ENCODE peak calls at places on chromosomes 2 and 18, in six cellular contexts. One of them, this sample, is unnamed.
A peak's percentile ranks its signal among the peaks of the same experiment; 100 is the strongest.

GRCh38 chr18:59265246-59266018 is 7.8 kb downstream of the RAX start:
- DNase-seq in AG04450: no peak
- DNase-seq in Calu3: peak; percentile 36
- DNase-seq in progenitor cell of endocrine pancreas: no peak
- DNase-seq in neural crest cell: no peak
- DNase-seq in Peyer's patch: no peak
- DNase-seq in this sample: peak; percentile 65

GRCh38 chr2:238456966-238457926 is 30.5 kb downstream of the ASB1 start:
- DNase-seq in AG04450: no peak
- DNase-seq in Peyer's patch: no peak
- DNase-seq in neural crest cell: no peak
- DNase-seq in progenitor cell of endocrine pancreas: no peak
- DNase-seq in Calu3: no peak
- DNase-seq in this sample: no peak

GRCh38 chr2:69271831-69272257 is 115.2 kb downstream of the GFPT1 start:
- DNase-seq in progenitor cell of endocrine pancreas: no peak
- DNase-seq in AG04450: peak; percentile 46
- DNase-seq in neural crest cell: no peak
- DNase-seq in Peyer's patch: no peak
- DNase-seq in Calu3: no peak
- DNase-seq in this sample: no peak

GRCh38 chr18:70295633-70296188 is 6.9 kb downstream of the SOCS6 start:
- DNase-seq in Peyer's patch: no peak
- DNase-seq in neural crest cell: no peak
- DNase-seq in Calu3: no peak
- DNase-seq in AG04450: no peak
- DNase-seq in progenitor cell of endocrine pancreas: no peak
- DNase-seq in this sample: no peak

GRCh38 chr2:175097297-175097696 is 70.7 kb downstream of the ATF2 start:
- DNase-seq in Peyer's patch: no peak
- DNase-seq in neural crest cell: no peak
- DNase-seq in AG04450: peak; percentile 78
- DNase-seq in Calu3: no peak
- DNase-seq in progenitor cell of endocrine pancreas: no peak
- DNase-seq in this sample: no peak

GRCh38 chr2:129801575-129801974 is 177.9 kb upstream of the RAB6C start:
- DNase-seq in Peyer's patch: no peak
- DNase-seq in neural crest cell: no peak
- DNase-seq in Calu3: no peak
- DNase-seq in progenitor cell of endocrine pancreas: no peak
- DNase-seq in AG04450: no peak
- DNase-seq in this sample: no peak

GRCh38 chr2:30398488-30398887 is 48.6 kb upstream of the LCLAT1 start:
- DNase-seq in progenitor cell of endocrine pancreas: no peak
- DNase-seq in AG04450: no peak
- DNase-seq in Calu3: no peak
- DNase-seq in neural crest cell: no peak
- DNase-seq in Peyer's patch: no peak
- DNase-seq in this sample: no peak

GRCh38 chr2:3580449-3580848 is 5.4 kb downstream of the RPS7 start:
- DNase-seq in progenitor cell of endocrine pancreas: no peak
- DNase-seq in Calu3: no peak
- DNase-seq in Peyer's patch: no peak
- DNase-seq in AG04450: no peak
- DNase-seq in neural crest cell: no peak
- DNase-seq in this sample: no peak

GRCh38 chr2:46436800-46437199 is 42.6 kb upstream of the TMEM247 start:
- DNase-seq in Calu3: no peak
- DNase-seq in neural crest cell: no peak
- DNase-seq in AG04450: no peak
- DNase-seq in Peyer's patch: no peak
- DNase-seq in progenitor cell of endocrine pancreas: no peak
- DNase-seq in this sample: no peak

GRCh38 chr2:191811807-191812602 is 34.9 kb downstream of the CAVIN2 start:
- DNase-seq in neural crest cell: peak; percentile 69
- DNase-seq in Calu3: peak; percentile 64
- DNase-seq in AG04450: peak; percentile 47
- DNase-seq in Peyer's patch: peak; percentile 58
- DNase-seq in progenitor cell of endocrine pancreas: peak; percentile 30
- DNase-seq in this sample: peak; percentile 28

GRCh38 chr18:31685097-31686082 is 1.0 kb upstream of the B4GALT6 start:
- DNase-seq in AG04450: no peak
- DNase-seq in Peyer's patch: peak; percentile 86
- DNase-seq in progenitor cell of endocrine pancreas: peak; percentile 77
- DNase-seq in Calu3: peak; percentile 84
- DNase-seq in neural crest cell: peak; percentile 69
- DNase-seq in this sample: peak; percentile 89

GRCh38 chr2:219453691-219454131 is 19.1 kb downstream of the SPEG start:
- DNase-seq in Peyer's patch: no peak
- DNase-seq in Calu3: no peak
- DNase-seq in progenitor cell of endocrine pancreas: no peak
- DNase-seq in neural crest cell: no peak
- DNase-seq in AG04450: peak; percentile 87
- DNase-seq in this sample: no peak

GRCh38 chr2:95121495-95122196 is at the start of gene MRPS5:
- DNase-seq in neural crest cell: peak; percentile 86
- DNase-seq in progenitor cell of endocrine pancreas: peak; percentile 78
- DNase-seq in Peyer's patch: peak; percentile 92
- DNase-seq in AG04450: peak; percentile 3
- DNase-seq in Calu3: peak; percentile 93
- DNase-seq in this sample: peak; percentile 95

GRCh38 chr2:235155163-235155562 is 203.3 kb downstream of the SH3BP4 start:
- DNase-seq in neural crest cell: no peak
- DNase-seq in Calu3: no peak
- DNase-seq in AG04450: no peak
- DNase-seq in progenitor cell of endocrine pancreas: no peak
- DNase-seq in Peyer's patch: no peak
- DNase-seq in this sample: no peak

GRCh38 chr2:19320813-19321212 is 37.6 kb downstream of the OSR1 start:
- DNase-seq in Peyer's patch: no peak
- DNase-seq in Calu3: no peak
- DNase-seq in progenitor cell of endocrine pancreas: no peak
- DNase-seq in AG04450: peak; percentile 10
- DNase-seq in neural crest cell: no peak
- DNase-seq in this sample: no peak

GRCh38 chr2:51812138-51812866 is 780.4 kb upstream of the NRXN1 start:
- DNase-seq in progenitor cell of endocrine pancreas: no peak
- DNase-seq in Calu3: no peak
- DNase-seq in neural crest cell: no peak
- DNase-seq in Peyer's patch: no peak
- DNase-seq in AG04450: peak; percentile 24
- DNase-seq in this sample: no peak

GRCh38 chr18:57004366-57005121 is 142.3 kb upstream of the BOD1L2 start:
- DNase-seq in Calu3: no peak
- DNase-seq in progenitor cell of endocrine pancreas: no peak
- DNase-seq in AG04450: peak; percentile 3
- DNase-seq in neural crest cell: no peak
- DNase-seq in Peyer's patch: no peak
- DNase-seq in this sample: peak; percentile 58

GRCh38 chr2:237290249-237290648 is 123.7 kb downstream of the COL6A3 start:
- DNase-seq in Peyer's patch: no peak
- DNase-seq in AG04450: no peak
- DNase-seq in progenitor cell of endocrine pancreas: no peak
- DNase-seq in Calu3: no peak
- DNase-seq in neural crest cell: no peak
- DNase-seq in this sample: no peak

GRCh38 chr2:16168506-16169264 is 228.3 kb downstream of the MYCN start:
- DNase-seq in AG04450: no peak
- DNase-seq in neural crest cell: peak; percentile 43
- DNase-seq in progenitor cell of endocrine pancreas: no peak
- DNase-seq in Peyer's patch: no peak
- DNase-seq in Calu3: no peak
- DNase-seq in this sample: no peak

GRCh38 chr2:133123393-133123792 is 444.9 kb downstream of the NCKAP5 start:
- DNase-seq in Peyer's patch: no peak
- DNase-seq in progenitor cell of endocrine pancreas: no peak
- DNase-seq in Calu3: no peak
- DNase-seq in AG04450: no peak
- DNase-seq in neural crest cell: no peak
- DNase-seq in this sample: no peak

DNA sequence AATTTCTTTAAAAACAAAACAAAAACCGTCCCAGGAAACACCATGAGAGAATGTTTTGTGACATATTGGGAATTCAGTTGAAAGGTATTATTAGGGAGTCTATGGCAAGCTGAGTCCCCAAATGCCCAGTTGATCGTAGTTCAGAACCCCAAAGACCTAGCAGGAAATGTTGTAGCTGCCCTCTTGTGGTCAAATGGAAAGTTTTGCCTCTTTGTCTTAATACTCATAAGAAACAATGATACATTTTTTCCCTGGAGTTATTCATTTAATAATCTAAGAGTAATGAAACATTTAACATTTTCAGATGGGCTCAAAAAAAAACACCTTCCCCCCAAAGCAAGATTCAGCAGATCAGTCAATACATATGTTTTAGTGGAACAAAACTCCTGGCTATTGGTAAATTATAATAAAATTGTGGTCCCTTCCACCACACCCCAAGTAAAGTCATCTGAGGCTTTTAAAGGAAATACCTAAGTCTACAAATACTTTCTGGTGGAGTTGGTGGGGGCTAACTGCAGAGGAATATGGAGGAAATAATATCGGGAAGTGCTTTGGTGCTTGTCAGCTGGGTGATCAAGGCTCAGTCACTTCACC is 37.8 kb upstream of the EFEMP1 start:
- DNase-seq in neural crest cell: no peak
- DNase-seq in Peyer's patch: no peak
- DNase-seq in progenitor cell of endocrine pancreas: no peak
- DNase-seq in AG04450: peak; percentile 21
- DNase-seq in Calu3: peak; percentile 23
- DNase-seq in this sample: peak; percentile 22
- TF ChIP-seq CTCF in neural crest cell: peak; percentile 78
- TF ChIP-seq CTCF in Peyer's patch: peak; percentile 13
- TF ChIP-seq CTCF in progenitor cell of endocrine pancreas: peak; percentile 72
- TF ChIP-seq CTCF in AG04450: peak; percentile 73
- TF ChIP-seq CTCF in Calu3: peak; percentile 21
- TF ChIP-seq CTCF in this sample: peak; percentile 45

DNA sequence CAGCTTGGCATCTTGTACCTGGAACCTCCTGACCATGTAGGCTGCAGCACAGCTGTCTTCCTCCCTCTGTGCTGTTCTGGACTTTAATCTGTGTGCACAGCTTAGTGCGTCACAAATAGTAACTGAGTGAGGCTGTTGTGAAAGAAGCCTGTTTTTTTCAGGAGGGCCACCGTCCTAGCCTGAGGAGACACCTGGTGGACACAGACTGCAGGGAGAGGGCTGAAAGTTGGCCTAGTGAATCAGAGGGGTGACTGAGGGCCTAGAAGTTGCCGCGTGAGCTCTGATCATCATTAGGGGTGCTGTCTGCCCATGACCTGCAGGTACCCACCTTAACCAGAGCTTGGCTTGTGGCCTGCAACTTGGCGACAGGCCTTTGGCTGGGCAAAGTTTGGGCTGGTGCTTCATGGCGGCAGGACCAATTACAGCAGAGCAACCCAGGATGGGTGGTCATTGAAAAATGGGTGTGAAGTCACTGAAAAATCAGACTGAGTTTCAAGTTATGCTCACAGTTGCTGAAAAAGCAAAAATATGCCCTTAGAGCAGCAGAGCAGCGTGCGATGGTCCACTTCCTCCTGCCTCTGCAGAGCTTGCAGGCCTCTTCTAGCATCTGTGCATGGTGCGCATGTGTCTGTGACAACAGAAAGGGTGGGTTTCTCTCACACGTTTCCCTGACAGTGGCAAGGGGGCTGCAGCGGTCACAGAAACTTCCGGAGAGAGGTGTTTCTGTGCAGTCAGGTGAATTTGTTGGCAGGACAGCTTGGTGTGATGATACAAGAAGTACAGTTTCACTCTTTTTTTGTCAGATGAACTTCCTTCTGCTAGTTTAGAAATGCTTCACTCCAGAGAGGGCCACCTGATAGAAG is 9.6 kb downstream of the GDF7 start:
- DNase-seq in AG04450: no peak
- DNase-seq in neural crest cell: no peak
- DNase-seq in progenitor cell of endocrine pancreas: no peak
- DNase-seq in Calu3: no peak
- DNase-seq in Peyer's patch: peak; percentile 57
- DNase-seq in this sample: no peak
- TF ChIP-seq CTCF in AG04450: no peak
- TF ChIP-seq CTCF in neural crest cell: no peak
- TF ChIP-seq CTCF in progenitor cell of endocrine pancreas: peak; percentile 21
- TF ChIP-seq CTCF in Calu3: no peak
- TF ChIP-seq CTCF in Peyer's patch: no peak
- TF ChIP-seq CTCF in this sample: peak; percentile 39

DNA sequence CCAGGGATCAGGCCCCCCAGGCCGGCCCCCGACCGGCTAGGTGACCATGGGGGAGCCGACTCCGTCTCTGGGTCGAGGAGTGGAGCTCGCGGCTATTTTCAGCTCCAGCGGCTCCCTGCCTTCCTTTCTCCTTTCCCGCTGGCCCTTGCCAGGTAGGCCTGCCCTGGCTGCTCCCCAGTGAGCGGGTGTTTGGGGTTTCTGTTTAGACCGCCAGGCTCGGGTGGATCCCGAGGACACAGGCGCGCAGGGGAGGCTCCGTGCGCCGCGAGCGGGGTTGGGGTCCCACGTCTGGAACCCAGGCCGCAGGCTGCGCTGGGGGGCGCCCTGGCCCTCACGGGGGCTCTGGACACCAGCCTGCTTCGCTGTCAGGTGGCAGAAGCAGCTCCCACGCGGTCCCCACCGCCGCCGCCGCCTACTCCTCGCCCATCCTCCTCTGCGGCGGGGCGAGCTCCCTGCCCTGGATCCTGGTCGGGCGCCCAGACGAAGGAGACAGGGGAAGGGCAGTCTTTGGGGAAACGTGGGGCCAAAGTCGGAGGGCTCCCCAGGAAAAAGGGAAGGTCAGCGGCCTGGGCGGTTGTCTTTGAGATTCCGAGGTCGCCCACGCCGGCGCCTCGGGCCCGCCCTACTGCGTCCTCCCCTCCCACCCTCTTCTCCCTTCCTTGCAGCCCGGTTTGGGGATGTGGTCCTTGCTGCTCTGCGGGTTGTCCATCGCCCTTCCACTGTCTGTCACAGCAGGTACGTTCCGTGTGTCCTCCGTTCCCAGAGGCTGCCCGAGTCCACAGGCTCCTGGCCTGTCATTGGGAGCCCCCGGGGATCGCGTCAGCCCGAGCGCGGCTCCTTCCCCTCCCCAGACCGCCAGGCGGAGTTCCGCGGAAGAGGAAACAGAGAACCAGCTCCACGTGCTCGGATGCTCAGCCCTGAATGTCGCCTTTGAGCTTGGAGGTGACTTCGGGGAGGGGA is 648 bp downstream of the IL1RL2 start:
- DNase-seq in neural crest cell: peak; percentile 16
- DNase-seq in AG04450: no peak
- DNase-seq in progenitor cell of endocrine pancreas: no peak
- DNase-seq in Calu3: no peak
- DNase-seq in Peyer's patch: peak; percentile 55
- DNase-seq in this sample: peak; percentile 16
- TF ChIP-seq CTCF in neural crest cell: peak; percentile 43
- TF ChIP-seq CTCF in AG04450: peak; percentile 52
- TF ChIP-seq CTCF in progenitor cell of endocrine pancreas: peak; percentile 11
- TF ChIP-seq CTCF in Calu3: no peak
- TF ChIP-seq CTCF in Peyer's patch: no peak
- TF ChIP-seq CTCF in this sample: no peak

GRCh38 chr2:84424152-84424551 is 34.9 kb downstream of the SUCLG1 start:
- DNase-seq in AG04450: no peak
- DNase-seq in Peyer's patch: no peak
- DNase-seq in progenitor cell of endocrine pancreas: no peak
- DNase-seq in neural crest cell: no peak
- DNase-seq in Calu3: no peak
- DNase-seq in this sample: peak; percentile 18
- TF ChIP-seq CTCF in AG04450: peak; percentile 67
- TF ChIP-seq CTCF in Peyer's patch: no peak
- TF ChIP-seq CTCF in progenitor cell of endocrine pancreas: peak; percentile 67
- TF ChIP-seq CTCF in neural crest cell: peak; percentile 64
- TF ChIP-seq CTCF in Calu3: peak; percentile 45
- TF ChIP-seq CTCF in this sample: peak; percentile 41